ENCODE peak calls at places on chromosomes 1 and 21, in five cellular contexts. B is body of pancreas, O is suprapubic skin, G is vagina, Y is A549. Q is an unnamed sample. For H3K4me1, the result is how much of the 10 kb centered on the place peaks cover.

GRCh38 chr1:150513275-150513885 is 2.2 kb upstream of the FALEC start:
- DNase-seq in B (no peak), O (no peak), G (no peak), Y (no peak), Q (peak)

GRCh38 chr1:228284148-228284495 is 76.3 kb downstream of the OBSCN start:
- DNase-seq in B (no peak), O (peak), G (no peak), Y (no peak), Q (no peak)

GRCh38 chr1:37282763-37283162 is 191.6 kb upstream of the ZC3H12A start:
- DNase-seq in B (no peak), O (no peak), G (no peak), Y (no peak), Q (peak)

GRCh38 chr1:162905759-162906158 is 44.8 kb upstream of the CCDC190 start:
- DNase-seq in B (no peak), O (no peak), G (no peak), Y (peak), Q (no peak)

GRCh38 chr1:218349365-218350021 is 4.4 kb downstream of the TGFB2 start:
- DNase-seq in B (no peak), O (no peak), G (no peak), Y (no peak), Q (no peak)

GRCh38 chr1:202968895-202969295 is 1.8 kb upstream of the CYB5R1 start:
- DNase-seq in B (peak), O (no peak), G (no peak), Y (peak), Q (peak)

GRCh38 chr1:237975903-237976302 is 85.2 kb upstream of the ZP4 start:
- DNase-seq in B (no peak), O (no peak), G (no peak), Y (no peak), Q (no peak)

GRCh38 chr21:38989745-38990423 is 184.2 kb downstream of the ETS2 start:
- DNase-seq in B (no peak), O (no peak), G (no peak), Y (no peak), Q (no peak)

GRCh38 chr1:8121261-8122159 is 95.4 kb upstream of the ERRFI1 start:
- DNase-seq in B (peak), O (peak), G (no peak), Y (peak), Q (no peak)

GRCh38 chr1:93123141-93123783 is 44.2 kb downstream of the MTF2 start:
- DNase-seq in B (no peak), O (no peak), G (no peak), Y (no peak), Q (no peak)

GRCh38 chr1:71298633-71299032 is 217.8 kb upstream of the ZRANB2 start:
- DNase-seq in B (no peak), O (no peak), G (no peak), Y (no peak), Q (no peak)

GRCh38 chr21:28991861-28992525 is 684 bp downstream of the LTN1 start:
- DNase-seq in B (no peak), O (no peak), G (no peak), Y (no peak), Q (no peak)

GRCh38 chr1:215421772-215422171 is 145.3 kb upstream of the KCTD3 start:
- DNase-seq in B (no peak), O (no peak), G (no peak), Y (no peak), Q (no peak)

GRCh38 chr1:18091660-18092446 is 15.7 kb upstream of the IGSF21 start:
- DNase-seq in B (no peak), O (no peak), G (no peak), Y (no peak), Q (no peak)

GRCh38 chr21:44399955-44400790 is 46.8 kb downstream of the TRPM2 start:
- DNase-seq in B (no peak), O (no peak), G (no peak), Y (no peak), Q (peak)

GRCh38 chr21:43782741-43783700 is 6.4 kb upstream of the RRP1 start:
- DNase-seq in B (no peak), O (no peak), G (no peak), Y (no peak), Q (no peak)

GRCh38 chr1:36934061-36934460 is 100.3 kb downstream of the GRIK3 start:
- DNase-seq in B (no peak), O (no peak), G (no peak), Y (no peak), Q (peak)

GRCh38 chr1:233722212-233722979 is 108.5 kb downstream of the KCNK1 start:
- DNase-seq in B (no peak), O (no peak), G (no peak), Y (no peak), Q (no peak)

GRCh38 chr1:3898994-3899775 is 887 bp downstream of the C1orf174 start:
- DNase-seq in B (no peak), O (no peak), G (no peak), Y (peak), Q (peak)

GRCh38 chr21:46154955-46155513 is 345 bp downstream of the FTCD start:
- DNase-seq in B (no peak), O (peak), G (peak), Y (no peak), Q (no peak)

GRCh38 chr1:184387069-184387870 is 441 bp downstream of the C1orf21 start:
- DNase-seq in B (peak), O (peak), G (no peak), Y (peak), Q (peak)

GRCh38 chr1:13732971-13733667 is 33.1 kb downstream of the PRDM2 start:
- DNase-seq in B (no peak), O (no peak), G (no peak), Y (no peak), Q (no peak)

GRCh38 chr1:117092594-117092993 is 29.0 kb downstream of the TRIM45 start:
- DNase-seq in B (no peak), O (no peak), G (no peak), Y (no peak), Q (no peak)

GRCh38 chr1:39647247-39647646 is 7.8 kb upstream of the HEYL start:
- DNase-seq in B (no peak), O (no peak), G (no peak), Y (no peak), Q (no peak)

GRCh38 chr1:12600880-12601633 is 17.0 kb downstream of the DHRS3 start:
- DNase-seq in B (peak), O (no peak), G (no peak), Y (peak), Q (no peak)

GRCh38 chr1:12600335-12600734 is 17.7 kb downstream of the DHRS3 start:
- DNase-seq in B (peak), O (no peak), G (no peak), Y (no peak), Q (no peak)

GRCh38 chr1:12597792-12598191 is 20.2 kb downstream of the DHRS3 start:
- DNase-seq in B (no peak), O (no peak), G (no peak), Y (no peak), Q (peak)

GRCh38 chr1:12599657-12600056 is 18.4 kb downstream of the DHRS3 start:
- DNase-seq in B (no peak), O (no peak), G (no peak), Y (no peak), Q (no peak)

GRCh38 chr1:12598914-12599463 is 19.0 kb downstream of the DHRS3 start:
- DNase-seq in B (no peak), O (no peak), G (no peak), Y (no peak), Q (no peak)
- H3K4me1 ChIP-seq in B (half or more), O (half or more), G (half or more), Y (half or more), Q (half or more)

DNA sequence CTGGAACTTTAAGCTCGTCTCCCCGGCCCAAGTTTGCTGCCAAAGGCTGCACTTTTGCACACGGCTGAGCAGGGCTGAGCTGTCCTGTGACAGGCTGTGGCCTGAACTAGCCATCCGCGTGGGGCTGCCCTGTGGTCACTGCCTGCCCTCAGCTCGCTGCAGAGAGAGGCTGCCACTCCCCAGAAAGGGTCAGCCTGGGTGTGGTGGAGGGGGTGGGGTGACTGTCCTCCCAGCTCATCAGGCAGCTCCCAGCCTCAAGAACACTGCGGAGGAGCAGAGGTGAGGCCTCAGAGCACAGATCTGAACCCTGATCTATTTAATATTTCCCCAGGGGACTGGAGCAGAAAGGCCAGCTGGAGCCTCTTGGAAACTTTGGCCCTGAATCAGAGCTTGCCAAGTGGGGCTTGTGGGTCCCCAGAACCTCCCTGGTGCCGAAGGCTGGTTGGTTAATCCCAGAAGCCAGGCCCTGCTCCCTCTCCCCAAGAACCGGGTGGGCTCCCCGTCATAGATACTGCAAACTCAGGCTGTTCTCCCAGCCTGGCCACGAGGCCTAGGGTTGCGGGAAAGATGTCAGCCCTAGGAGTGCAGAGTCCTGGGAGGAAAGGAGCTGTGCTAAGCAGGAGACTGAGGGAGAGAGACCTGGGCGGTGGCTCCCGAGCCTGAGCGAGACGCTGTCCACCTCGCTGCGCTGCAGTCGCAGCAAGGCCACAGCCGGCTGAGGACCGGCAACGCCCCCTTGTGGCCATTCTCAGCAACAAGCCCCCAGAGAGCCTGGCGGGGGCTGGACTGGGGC is 125.1 kb upstream of the IPO9 start:
- DNase-seq in B (peak), O (peak), G (no peak), Y (peak), Q (peak)
- TF ChIP-seq POLR2A in B (no peak), O (no peak), G (no peak), Y (no peak), Q (no peak)

GRCh38 chr1:119316870-119317416 is 51.6 kb upstream of the HAO2 start:
- DNase-seq in B (no peak), O (no peak), G (no peak), Y (peak), Q (no peak)
- H3K4me1 ChIP-seq in B (under half), O (under half), G (under half), Y (under half), Q (under half)

GRCh38 chr1:214280386-214281029 is 451 bp upstream of the SMYD2 start:
- DNase-seq in B (peak), O (no peak), G (no peak), Y (peak), Q (peak)

GRCh38 chr1:214285622-214286440 is 4.9 kb downstream of the SMYD2 start:
- DNase-seq in B (no peak), O (no peak), G (no peak), Y (no peak), Q (no peak)

GRCh38 chr1:214281030-214281901 is at the start of gene SMYD2:
- DNase-seq in B (peak), O (no peak), G (no peak), Y (peak), Q (peak)

GRCh38 chr1:214281902-214282695 is 1.1 kb downstream of the SMYD2 start:
- DNase-seq in B (peak), O (no peak), G (no peak), Y (peak), Q (no peak)

DNA sequence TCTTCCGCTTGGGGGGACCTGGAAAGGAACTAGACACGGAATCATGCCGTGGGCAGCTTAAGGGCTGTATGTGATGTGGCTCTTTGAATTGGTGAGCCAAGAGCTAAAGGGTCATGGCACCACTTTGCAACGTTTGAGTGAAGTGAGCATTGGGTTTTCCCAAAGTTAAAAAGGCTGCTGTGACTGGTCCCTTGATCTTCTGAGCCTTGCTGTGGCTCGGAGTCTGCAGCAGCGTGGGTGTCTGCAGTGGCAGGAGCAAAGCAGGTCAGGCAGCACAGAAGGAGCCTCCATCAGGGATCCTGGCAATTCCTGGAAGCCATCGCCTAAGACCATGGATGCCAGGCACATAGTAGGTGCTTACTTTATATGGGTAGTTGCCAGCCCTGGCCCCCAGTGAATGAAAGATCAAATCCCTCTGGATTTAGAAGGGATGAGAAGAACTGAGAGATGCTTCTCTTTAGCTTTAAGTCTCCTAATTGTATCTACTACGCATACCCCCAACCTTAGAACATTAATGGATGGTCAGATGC is 1.8 kb downstream of the SMYD2 start:
- DNase-seq in B (no peak), O (no peak), G (no peak), Y (no peak), Q (no peak)
- TF ChIP-seq POLR2A in B (no peak), O (no peak), G (no peak), Y (no peak), Q (no peak)

DNA sequence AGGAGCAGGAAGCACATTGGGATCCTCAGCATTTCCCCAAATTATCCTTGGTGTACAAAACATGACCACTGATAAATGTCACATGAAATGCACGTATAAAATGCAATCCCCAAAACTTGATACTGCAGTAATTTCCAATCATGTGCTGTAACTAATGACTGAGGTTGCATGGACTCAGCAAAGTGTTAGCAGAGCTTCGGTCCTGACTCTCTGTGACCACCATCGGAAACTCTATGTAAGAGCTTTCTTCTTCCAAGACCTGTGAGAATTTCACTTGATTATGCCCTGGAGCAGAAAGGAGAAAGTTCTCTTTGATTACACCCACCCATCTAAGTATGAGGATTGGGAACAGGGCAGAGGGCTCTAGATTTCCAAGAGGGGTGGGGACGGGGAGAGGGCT is 908 bp downstream of the CD53 start:
- DNase-seq in B (no peak), O (no peak), G (no peak), Y (no peak), Q (no peak)
- H3K4me1 ChIP-seq in B (under half), O (under half), G (under half), Y (under half), Q (half or more)

Q was measured in spleen.